ENCODE peak calls at places on chromosomes 3 and 15, in seven cellular contexts. I is H9, Z is Panc1, K is OCI-LY7, C is right lobe of liver, H is Caco-2, E is AG09309. W is an unnamed sample.

GRCh38 chr3:72234394-72234793 is 449.4 kb upstream of the PROK2 start:
- DNase-seq in E (peak; percentile 76), I (no peak), Z (no peak), H (no peak), C (no peak), K (no peak), W (no peak)

GRCh38 chr3:5754602-5755001 is 567.1 kb downstream of the EDEM1 start:
- DNase-seq in C (no peak), Z (no peak), I (no peak), K (no peak), H (no peak), E (no peak), W (no peak)

GRCh38 chr3:121894191-121894990 is at the start of gene SLC15A2:
- DNase-seq in I (peak; percentile 33), K (no peak), E (no peak), C (no peak), Z (no peak), H (no peak), W (no peak)

GRCh38 chr15:82158811-82159210 is 103.7 kb downstream of the EFL1 start:
- DNase-seq in Z (no peak), K (no peak), C (no peak), H (no peak), I (no peak), E (no peak), W (no peak)

GRCh38 chr15:95259513-95259912 is 1028.2 kb downstream of the MCTP2 start:
- DNase-seq in I (peak; percentile 63), E (no peak), Z (peak; percentile 50), K (peak; percentile 34), H (peak; percentile 55), C (no peak), W (peak; percentile 20)

GRCh38 chr3:175212896-175213295 is 353.8 kb downstream of the NAALADL2 start:
- DNase-seq in C (no peak), Z (no peak), I (no peak), E (peak; percentile 46), K (no peak), H (no peak), W (no peak)

GRCh38 chr3:23203651-23204111 is 554 bp downstream of the UBE2E2 start:
- DNase-seq in K (peak; percentile 46), I (peak; percentile 35), E (no peak), Z (no peak), H (no peak), C (peak; percentile 58), W (peak; percentile 33)

GRCh38 chr3:50274371-50275104 is 4.3 kb upstream of the LSMEM2 start:
- DNase-seq in C (peak; percentile 81), Z (peak; percentile 36), I (peak; percentile 91), K (peak; percentile 77), E (no peak), H (no peak), W (peak; percentile 81)

GRCh38 chr15:89780601-89781000 is 4.5 kb downstream of the MESP2 start:
- DNase-seq in I (no peak), Z (no peak), E (no peak), C (no peak), K (no peak), H (no peak), W (no peak)

GRCh38 chr3:61985020-61985419 is 388.3 kb downstream of the FEZF2 start:
- DNase-seq in E (peak; percentile 48), Z (no peak), C (no peak), K (no peak), H (no peak), I (no peak), W (no peak)

GRCh38 chr3:122357828-122358617 is 25.0 kb downstream of the MIX23 start:
- DNase-seq in H (no peak), E (no peak), K (no peak), C (no peak), I (no peak), Z (no peak), W (no peak)

GRCh38 chr3:51686056-51686455 is 15.0 kb downstream of the TEX264 start:
- DNase-seq in C (no peak), K (no peak), Z (no peak), I (no peak), E (no peak), H (no peak), W (no peak)

GRCh38 chr3:179200790-179201189 is 50.1 kb downstream of the KCNMB3 start:
- DNase-seq in I (no peak), C (no peak), E (no peak), K (no peak), H (no peak), Z (no peak), W (no peak)

DNA sequence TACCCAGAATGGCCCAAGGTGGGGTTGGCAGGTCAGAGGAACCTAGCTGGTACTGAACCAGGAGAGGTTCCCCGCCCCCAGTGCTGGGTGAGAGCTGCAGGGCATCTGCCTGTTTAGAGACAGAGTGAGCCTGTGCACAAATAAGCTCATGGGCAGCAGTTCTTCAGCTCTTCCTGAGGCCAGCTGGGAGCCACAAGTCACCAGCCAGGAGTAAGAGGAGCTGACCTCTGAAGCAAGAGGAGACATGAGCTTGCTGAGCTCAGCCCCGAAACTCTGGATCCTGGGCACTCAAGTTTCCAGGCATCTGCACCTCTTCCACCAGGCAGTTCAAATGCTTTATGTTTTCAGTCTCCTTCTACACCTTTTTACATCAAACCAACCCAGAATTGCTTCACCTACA is 2.1 kb downstream of the RTP2 start:
- DNase-seq in K (no peak), H (no peak), C (no peak), I (no peak), E (no peak), Z (no peak), W (no peak)
- TF ChIP-seq CTCF in K (no peak), H (no peak), C (no peak), I (no peak), E (no peak), Z (no peak), W (no peak)

GRCh38 chr3:126134219-126134975 is 46.0 kb downstream of the ALDH1L1 start:
- DNase-seq in Z (peak; percentile 17), E (no peak), I (peak; percentile 79), K (peak; percentile 54), H (peak; percentile 56), C (peak; percentile 57), W (peak; percentile 65)

GRCh38 chr3:126131881-126132750 is 48.2 kb upstream of the SLC41A3 start:
- DNase-seq in I (peak; percentile 22), Z (no peak), C (peak; percentile 51), E (no peak), K (no peak), H (peak; percentile 18), W (no peak)

GRCh38 chr3:126130981-126131750 is 47.2 kb upstream of the SLC41A3 start:
- DNase-seq in I (peak; percentile 15), Z (no peak), E (no peak), K (no peak), H (peak; percentile 25), C (peak; percentile 53), W (no peak)

GRCh38 chr3:126133606-126134005 is 46.8 kb downstream of the ALDH1L1 start:
- DNase-seq in Z (no peak), K (no peak), E (no peak), I (peak; percentile 29), H (peak; percentile 16), C (peak; percentile 42), W (no peak)

DNA sequence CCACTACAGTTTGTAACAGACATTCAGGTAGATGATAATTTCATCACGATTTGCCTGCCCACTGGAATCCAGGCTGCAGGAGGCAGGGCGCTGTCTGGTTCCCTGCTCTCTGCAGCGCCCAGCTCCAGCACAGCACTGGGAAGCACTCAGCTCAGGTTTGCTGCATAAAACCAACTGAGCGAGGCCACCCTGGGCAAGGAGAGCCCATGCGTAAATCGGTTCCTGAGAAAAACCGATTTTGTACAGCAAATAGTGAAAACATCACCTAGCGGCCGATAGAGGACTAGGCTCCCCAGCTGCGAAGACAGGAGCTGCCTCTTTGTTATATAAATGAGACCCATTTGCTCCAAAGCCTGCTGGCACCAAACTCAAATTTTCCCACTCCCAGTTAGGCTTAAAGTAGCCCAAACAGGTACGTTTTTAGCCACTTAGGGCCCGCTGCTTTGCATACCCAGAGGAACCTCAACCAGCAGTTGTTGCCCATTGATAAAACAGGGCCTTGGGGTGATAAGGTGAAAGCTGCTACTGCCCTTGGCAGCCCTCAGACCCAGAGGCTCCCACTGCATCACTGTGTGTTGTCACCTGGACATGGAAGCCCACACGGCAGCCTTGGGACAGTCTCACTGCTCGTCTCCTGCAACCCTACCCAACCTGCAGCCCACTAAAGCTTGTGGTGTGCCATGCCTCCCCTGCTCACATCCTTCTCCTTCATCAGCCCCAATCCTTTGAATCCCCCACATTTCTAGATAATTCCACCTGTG is 47.5 kb downstream of the ALDH1L1 start:
- DNase-seq in Z (no peak), I (peak; percentile 67), K (peak; percentile 35), C (peak; percentile 33), E (no peak), H (peak; percentile 30), W (no peak)
- TF ChIP-seq CTCF in Z (peak; percentile 82), I (peak; percentile 77), K (peak; percentile 70), C (no peak), E (peak; percentile 35), H (peak; percentile 16), W (no peak)

DNA sequence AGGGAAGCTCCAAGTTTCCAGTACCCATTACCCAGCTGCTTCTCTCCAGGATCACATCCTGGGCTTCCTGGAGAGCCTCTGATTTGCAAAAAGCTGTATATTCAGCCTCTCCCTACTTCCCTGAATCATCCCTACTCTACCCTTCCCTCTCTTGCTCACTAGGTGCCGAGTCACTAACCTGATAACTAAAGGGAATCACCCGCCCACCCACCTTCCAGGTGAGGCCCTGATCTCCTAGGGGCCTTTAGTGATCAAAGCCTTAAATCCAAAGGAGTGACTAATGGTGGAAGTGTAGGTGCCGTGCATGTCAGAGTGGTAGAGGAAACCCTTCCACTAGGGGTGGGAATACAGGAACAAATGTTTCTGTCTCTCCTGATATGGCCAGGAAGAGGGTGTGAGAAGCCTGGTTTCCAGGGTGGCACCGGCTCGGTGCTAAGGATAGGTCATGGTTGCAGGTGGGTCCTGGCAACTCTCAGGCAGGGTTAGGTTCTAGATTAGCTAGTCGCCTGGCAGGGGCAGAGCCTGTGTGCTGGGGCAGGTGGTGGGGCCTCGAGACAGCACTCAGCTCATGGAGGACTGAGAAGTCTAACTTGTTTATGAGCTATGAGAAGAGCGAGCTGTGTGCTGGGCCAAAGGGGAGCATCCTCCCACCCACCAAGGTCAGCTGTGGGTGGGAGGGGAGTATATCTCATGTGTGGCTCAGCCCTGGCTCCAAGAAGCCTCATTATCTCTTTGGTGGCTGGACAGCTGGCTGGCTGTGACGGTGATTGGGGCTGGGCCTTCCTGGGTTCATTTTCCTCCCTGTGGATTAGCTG is 10.1 kb downstream of the SEMA7A start:
- DNase-seq in C (no peak), Z (no peak), I (no peak), E (no peak), K (no peak), H (no peak), W (no peak)
- TF ChIP-seq CTCF in C (no peak), Z (no peak), I (no peak), E (no peak), K (no peak), H (no peak), W (no peak)

DNA sequence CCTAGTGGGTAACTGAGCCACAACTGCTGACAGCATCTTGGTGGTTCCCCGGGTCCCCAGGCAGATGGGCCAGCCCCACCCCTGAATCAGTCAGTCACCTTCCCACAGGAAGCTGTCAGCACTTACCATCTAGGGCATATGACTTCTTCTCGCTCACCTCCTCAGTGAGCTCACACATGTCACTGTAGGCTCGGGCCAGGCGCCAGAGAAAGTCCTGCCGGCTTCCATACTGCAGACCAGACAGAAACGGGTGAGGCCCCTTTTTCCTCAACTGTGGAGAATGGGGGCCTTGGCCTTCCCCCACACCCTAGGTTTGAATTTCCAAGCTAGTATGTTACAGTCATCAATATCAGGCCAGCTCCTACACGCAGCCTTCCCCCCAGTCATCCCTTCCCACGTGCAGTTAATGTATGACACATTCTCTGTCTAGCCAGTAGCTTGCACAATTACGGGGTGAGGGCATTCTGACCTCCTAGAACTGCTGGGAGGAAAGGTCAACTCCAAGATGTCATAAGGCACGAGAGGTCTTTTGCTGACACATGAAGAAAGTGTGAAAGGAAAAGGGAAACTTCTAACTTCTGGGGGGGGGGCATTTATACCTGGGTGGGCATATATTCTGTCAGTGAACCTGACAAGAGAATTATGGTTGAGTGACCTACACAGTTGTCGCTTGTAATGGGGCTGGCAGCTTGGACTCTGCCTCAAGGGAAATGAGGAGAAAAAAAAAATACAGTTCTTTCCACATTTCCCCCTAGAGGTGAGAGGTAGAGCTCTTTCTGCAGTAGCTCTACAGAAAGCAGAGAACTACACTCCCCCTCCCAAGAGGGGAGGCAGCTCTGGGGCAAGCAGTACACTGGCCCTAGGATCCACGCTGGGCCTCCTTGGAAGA is 10.9 kb downstream of the RMDN3 start:
- DNase-seq in C (no peak), K (no peak), E (no peak), I (no peak), H (peak; percentile 47), Z (no peak), W (no peak)
- TF ChIP-seq CTCF in C (peak; percentile 3), K (peak; percentile 15), E (peak; percentile 24), I (peak; percentile 44), H (peak; percentile 18), Z (no peak), W (no peak)